ENCODE peak calls at places on chromosomes 5 and 9, in four cellular contexts. Y, R, H and Z are unnamed samples.

GRCh38 chr5:2748180-2748840 is 3.2 kb downstream of the IRX2 start:
- DNase-seq in R (no peak), Y (no peak), H (no peak), Z (no peak)

GRCh38 chr9:137310190-137311052 is 8.3 kb upstream of the NRARP start:
- DNase-seq in H (peak), R (no peak), Y (peak), Z (no peak)

GRCh38 chr5:154972476-154973080 is 31.7 kb downstream of the MRPL22 start:
- DNase-seq in R (no peak), H (peak), Y (peak), Z (peak)

GRCh38 chr9:131657890-131658752 is 81.8 kb downstream of the RAPGEF1 start:
- DNase-seq in H (no peak), Y (no peak), R (no peak), Z (no peak)

GRCh38 chr5:147481376-147481775 is 28.5 kb downstream of the DPYSL3 start:
- DNase-seq in R (no peak), H (no peak), Y (no peak), Z (no peak)

GRCh38 chr9:134366223-134367031 is 40.2 kb downstream of the RXRA start:
- DNase-seq in Y (no peak), R (no peak), H (peak), Z (peak)

GRCh38 chr5:1733369-1733768 is 66.3 kb downstream of the MRPL36 start:
- DNase-seq in Y (no peak), R (no peak), H (no peak), Z (no peak)

GRCh38 chr5:123365163-123365562 is 58.0 kb downstream of the CEP120 start:
- DNase-seq in R (no peak), Y (no peak), H (no peak), Z (no peak)

GRCh38 chr5:169954786-169955185 is 25.5 kb downstream of the INSYN2B start:
- DNase-seq in R (no peak), Y (no peak), H (no peak), Z (no peak)

GRCh38 chr9:72828281-72828731 is 124.5 kb downstream of the ALDH1A1 start:
- DNase-seq in R (no peak), H (peak), Y (no peak), Z (no peak)

GRCh38 chr9:78918976-78919375 is 622.1 kb downstream of the PSAT1 start:
- DNase-seq in H (no peak), R (no peak), Y (no peak), Z (no peak)

GRCh38 chr5:72129730-72130129 is 22.5 kb downstream of the MAP1B start:
- DNase-seq in R (no peak), Y (no peak), H (no peak), Z (no peak)

GRCh38 chr5:125042243-125042887 is 295.9 kb upstream of the ZNF608 start:
- DNase-seq in H (no peak), R (no peak), Y (no peak), Z (no peak)

GRCh38 chr9:127796225-127796813 is 6.4 kb upstream of the FPGS start:
- DNase-seq in Y (peak), R (no peak), H (peak), Z (no peak)

GRCh38 chr9:134365791-134366222 is 39.6 kb downstream of the RXRA start:
- DNase-seq in Y (no peak), R (no peak), H (peak), Z (no peak)

GRCh38 chr5:57779383-57780223 is 297.0 kb upstream of the ACTBL2 start:
- DNase-seq in H (peak), Y (peak), R (no peak), Z (peak)

GRCh38 chr9:16064701-16065230 is 511.9 kb downstream of the CCDC171 start:
- DNase-seq in Y (no peak), H (no peak), R (no peak), Z (no peak)

GRCh38 chr5:80569086-80569960 is 757 bp downstream of the ANKRD34B start:
- DNase-seq in H (peak), Y (no peak), R (no peak), Z (no peak)

GRCh38 chr5:74040811-74041491 is 415.0 kb downstream of the ARHGEF28 start:
- DNase-seq in R (no peak), Y (no peak), H (no peak), Z (no peak)

GRCh38 chr5:57825026-57825683 is 342.5 kb upstream of the ACTBL2 start:
- DNase-seq in H (no peak), R (no peak), Y (no peak), Z (no peak)

GRCh38 chr5:116859666-116860320 is 285.2 kb upstream of the SEMA6A start:
- DNase-seq in R (no peak), H (no peak), Y (no peak), Z (no peak)

GRCh38 chr9:95004452-95005275 is 278.2 kb downstream of the AOPEP start:
- DNase-seq in R (no peak), Y (peak), H (peak), Z (peak)

GRCh38 chr5:61496406-61497307 is 164.6 kb downstream of the ZSWIM6 start:
- DNase-seq in Y (no peak), H (peak), R (no peak), Z (peak)

GRCh38 chr9:70438341-70438924 is 24.0 kb upstream of the KLF9 start:
- DNase-seq in H (no peak), Y (no peak), R (no peak), Z (no peak)

GRCh38 chr9:135796784-135797462 is 94.9 kb downstream of the KCNT1 start:
- DNase-seq in R (no peak), H (no peak), Y (no peak), Z (no peak)

GRCh38 chr9:108130896-108131295 is 641.3 kb upstream of the KLF4 start:
- DNase-seq in Y (no peak), H (peak), R (no peak), Z (peak)

GRCh38 chr5:54861212-54861894 is 124.0 kb downstream of the ESM1 start:
- DNase-seq in R (no peak), H (no peak), Y (no peak), Z (no peak)

GRCh38 chr9:71218774-71219173 is 97.4 kb upstream of the TRPM3 start:
- DNase-seq in R (no peak), H (no peak), Y (no peak), Z (no peak)

GRCh38 chr5:177355868-177356168 is 1.9 kb upstream of the RGS14 start:
- DNase-seq in R (no peak), Y (no peak), H (no peak), Z (no peak)

GRCh38 chr5:151132959-151133358 is 24.6 kb downstream of the ANXA6 start:
- DNase-seq in R (no peak), Y (no peak), H (peak), Z (no peak)

GRCh38 chr5:114367029-114367428 is 5.2 kb downstream of the KCNN2 start:
- DNase-seq in Y (no peak), H (no peak), R (no peak), Z (no peak)

GRCh38 chr5:71456362-71456743 is 902 bp downstream of the BDP1 start:
- DNase-seq in R (no peak), H (peak), Y (no peak), Z (no peak)

GRCh38 chr5:54621048-54621447 is 103.5 kb downstream of the SNX18 start:
- DNase-seq in R (no peak), H (no peak), Y (no peak), Z (no peak)

GRCh38 chr9:112048924-112049785 is 125.9 kb downstream of the SUSD1 start:
- DNase-seq in R (no peak), Y (no peak), H (no peak), Z (no peak)